ENCODE peak calls at places on chromosomes 12 and 14, in five cellular contexts. Y is CD8-positive, alpha-beta memory T cell; M is IMR-90; U is GM12878; L is lung. I is an unnamed sample.

GRCh38 chr12:34204830-34205285 is 182.6 kb downstream of the ALG10 start:
- DNase-seq in M (no peak), L (no peak), U (no peak), Y (no peak), I (no peak)

GRCh38 chr14:96167224-96168148 is 37.2 kb upstream of the BDKRB2 start:
- DNase-seq in Y (no peak), U (no peak), M (peak), L (no peak), I (peak)

GRCh38 chr12:116564080-116564479 is 4.9 kb downstream of the MAP1LC3B2 start:
- DNase-seq in U (no peak), M (no peak), L (no peak), Y (no peak), I (no peak)

GRCh38 chr12:106251636-106252035 is 3.8 kb upstream of the CKAP4 start:
- DNase-seq in M (peak), U (no peak), L (no peak), Y (no peak), I (peak)

GRCh38 chr12:86389949-86390348 is 133.8 kb upstream of the MGAT4C start:
- DNase-seq in U (no peak), L (no peak), M (peak), Y (no peak), I (peak)

GRCh38 chr12:95529693-95530225 is 21.5 kb downstream of the USP44 start:
- DNase-seq in M (no peak), Y (no peak), U (no peak), L (no peak), I (no peak)

GRCh38 chr12:18296909-18297280 is 35.6 kb downstream of the PIK3C2G start:
- DNase-seq in U (no peak), Y (no peak), M (no peak), L (no peak), I (no peak)

GRCh38 chr14:58805605-58806358 is 168.0 kb downstream of the DACT1 start:
- DNase-seq in U (no peak), L (no peak), M (peak), Y (no peak), I (peak)

GRCh38 chr12:89059721-89060120 is 292.6 kb downstream of the DUSP6 start:
- DNase-seq in Y (no peak), U (no peak), L (no peak), M (no peak), I (no peak)

GRCh38 chr14:22646570-22647254 is 2.6 kb upstream of the OR6J1 start:
- DNase-seq in U (no peak), M (peak), Y (no peak), L (no peak), I (peak)

GRCh38 chr14:68685419-68686211 is 107.3 kb downstream of the ZFP36L1 start:
- DNase-seq in L (no peak), Y (peak), U (peak), M (peak), I (peak)

GRCh38 chr12:116060765-116061164 is 216.7 kb downstream of the MED13L start:
- DNase-seq in L (no peak), M (peak), Y (peak), U (peak), I (no peak)

GRCh38 chr14:77372304-77372841 is 4.5 kb downstream of the TMED8 start:
- DNase-seq in L (no peak), U (peak), M (peak), Y (no peak), I (peak)

GRCh38 chr12:70608184-70608583 is 29.0 kb downstream of the PTPRB start:
- DNase-seq in Y (no peak), L (no peak), U (no peak), M (no peak), I (no peak)

GRCh38 chr14:92397140-92397815 is 74.3 kb downstream of the SLC24A4 start:
- DNase-seq in L (no peak), M (peak), U (no peak), Y (no peak), I (peak)

GRCh38 chr12:107662431-107662830 is 23.2 kb upstream of the PWP1 start:
- DNase-seq in L (no peak), U (no peak), M (no peak), Y (no peak), I (no peak)

GRCh38 chr14:77040995-77041744 is 12.7 kb upstream of the IRF2BPL start:
- DNase-seq in Y (peak), L (no peak), M (no peak), U (no peak), I (peak)

GRCh38 chr14:68486033-68486732 is 306.7 kb downstream of the ZFP36L1 start:
- DNase-seq in M (no peak), U (no peak), L (no peak), Y (no peak), I (no peak)

GRCh38 chr12:46124848-46125619 is 134.7 kb upstream of the SCAF11 start:
- DNase-seq in U (no peak), Y (peak), M (peak), L (peak), I (peak)

GRCh38 chr14:61452452-61452851 is 131.1 kb downstream of the PRKCH start:
- DNase-seq in M (no peak), U (no peak), Y (peak), L (no peak), I (no peak)

GRCh38 chr14:92582706-92583452 is 69.3 kb downstream of the RIN3 start:
- DNase-seq in M (no peak), U (peak), L (no peak), Y (peak), I (no peak)

GRCh38 chr12:106954462-106955376 is 988 bp upstream of the TMEM263 start:
- DNase-seq in U (no peak), Y (no peak), M (peak), L (no peak), I (no peak)

GRCh38 chr14:93974833-93975232 is 1.5 kb downstream of the ASB2 start:
- DNase-seq in Y (no peak), U (no peak), M (no peak), L (no peak), I (no peak)

GRCh38 chr14:22699801-22700564 is 55.8 kb upstream of the OR6J1 start:
- DNase-seq in Y (no peak), M (no peak), U (no peak), L (no peak), I (peak)

GRCh38 chr12:44532940-44533339 is 343.2 kb downstream of the NELL2 start:
- DNase-seq in L (no peak), Y (no peak), U (no peak), M (no peak), I (no peak)

GRCh38 chr12:87670448-87670847 is 358.8 kb downstream of the C12orf50 start:
- DNase-seq in M (no peak), U (no peak), Y (no peak), L (no peak), I (no peak)

GRCh38 chr14:24171422-24172260 is at the start of gene REC8:
- DNase-seq in M (no peak), L (peak), U (peak), Y (peak), I (no peak)

GRCh38 chr14:33848706-33849454 is 102.0 kb downstream of the EGLN3 start:
- DNase-seq in M (peak), Y (no peak), U (no peak), L (peak), I (peak)

GRCh38 chr12:91819132-91819447 is 326.6 kb downstream of the BTG1 start:
- DNase-seq in M (no peak), U (no peak), L (no peak), Y (no peak), I (no peak)

GRCh38 chr12:110258466-110258865 is 22.6 kb upstream of the ATP2A2 start:
- DNase-seq in U (no peak), Y (no peak), M (no peak), L (no peak), I (no peak)

GRCh38 chr14:49769581-49770211 is 1.7 kb downstream of the KLHDC2 start:
- DNase-seq in Y (no peak), M (no peak), U (no peak), L (no peak), I (no peak)

GRCh38 chr14:58914271-58914855 is 274.1 kb upstream of the DAAM1 start:
- DNase-seq in L (no peak), Y (no peak), U (no peak), M (no peak), I (no peak)

GRCh38 chr14:31243860-31244259 is 36.3 kb upstream of the HECTD1 start:
- DNase-seq in M (no peak), L (peak), U (no peak), Y (no peak), I (peak)

GRCh38 chr12:13033266-13033875 is 10.8 kb upstream of the FAM234B start:
- DNase-seq in U (no peak), M (peak), Y (no peak), L (no peak), I (no peak)

GRCh38 chr12:71439613-71440392 is at the start of gene LGR5:
- DNase-seq in M (peak), U (no peak), Y (no peak), L (no peak), I (peak)

GRCh38 chr14:85530626-85531025 is 682 bp downstream of the FLRT2 start:
- DNase-seq in M (no peak), U (no peak), Y (no peak), L (no peak), I (no peak)
- H3K27ac ChIP-seq in M (peak), U (no peak), Y (no peak), L (no peak), I (no peak)

GRCh38 chr12:124557518-124558223 is 9.7 kb downstream of the NCOR2 start:
- DNase-seq in U (no peak), L (no peak), M (no peak), Y (no peak), I (no peak)
- H3K27ac ChIP-seq in U (no peak), L (no peak), M (no peak), Y (no peak), I (no peak)

GRCh38 chr14:88562831-88563686 is at the start of gene ZC3H14:
- DNase-seq in L (peak), Y (peak), M (peak), U (peak), I (peak)
- H3K27ac ChIP-seq in L (peak), Y (peak), M (peak), U (peak), I (peak)

GRCh38 chr12:26809611-26810298 is 23.2 kb downstream of the ITPR2 start:
- DNase-seq in Y (no peak), L (no peak), M (no peak), U (no peak), I (no peak)
- H3K27ac ChIP-seq in Y (no peak), L (peak), M (no peak), U (no peak), I (no peak)

GRCh38 chr12:49323524-49324097 is 556 bp downstream of the TROAP start:
- DNase-seq in L (no peak), M (no peak), Y (no peak), U (no peak), I (no peak)
- H3K27ac ChIP-seq in L (no peak), M (peak), Y (peak), U (peak), I (no peak)

DNA sequence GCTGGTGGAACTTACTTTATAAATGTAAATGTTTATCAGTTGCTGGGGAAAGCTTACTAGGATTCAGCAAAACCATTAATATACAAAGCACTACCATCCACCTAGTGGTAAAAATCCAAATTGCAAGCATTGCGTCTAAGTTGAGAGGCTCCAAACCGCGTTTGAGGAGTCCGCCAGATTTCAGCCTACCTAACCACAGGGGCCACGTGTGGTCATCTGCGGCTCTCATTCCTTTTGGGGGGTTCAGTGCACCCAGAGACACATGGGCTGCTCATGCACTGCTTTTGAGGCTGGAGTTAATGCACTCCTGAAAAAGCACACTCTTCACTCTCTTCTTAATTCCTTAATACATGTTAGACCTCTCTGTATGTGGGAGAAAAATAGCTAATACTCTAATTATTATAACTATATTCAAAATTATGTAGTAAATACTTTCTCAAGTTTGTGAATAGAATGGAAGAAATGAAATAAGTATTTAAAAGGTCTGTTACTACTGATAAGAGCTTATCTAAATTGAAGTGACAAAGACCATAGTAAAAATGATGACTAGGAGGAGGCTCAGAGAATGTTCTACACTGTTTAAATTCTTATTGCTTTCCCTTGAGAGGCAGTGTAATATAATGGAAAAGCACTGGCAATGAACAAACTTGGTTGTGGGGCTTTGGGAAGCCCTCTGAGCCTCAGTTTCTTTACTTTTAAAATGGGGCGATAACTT is 41.4 kb upstream of the MANSC4 start:
- DNase-seq in Y (peak), U (peak), M (peak), L (no peak), I (peak)
- H3K27ac ChIP-seq in Y (no peak), U (no peak), M (no peak), L (no peak), I (peak)

GRCh38 chr14:85316701-85317100 is 213.2 kb upstream of the FLRT2 start:
- DNase-seq in Y (no peak), M (peak), U (no peak), L (no peak), I (no peak)
- H3K27ac ChIP-seq in Y (no peak), M (no peak), U (no peak), L (no peak), I (no peak)

GRCh38 chr14:88998027-88998426 is 173.6 kb downstream of the TTC8 start:
- DNase-seq in Y (no peak), U (no peak), L (no peak), M (no peak), I (no peak)

GRCh38 chr14:88992011-88992410 is 167.6 kb downstream of the TTC8 start:
- DNase-seq in L (no peak), Y (no peak), M (no peak), U (no peak), I (no peak)

GRCh38 chr14:88999137-88999536 is 174.7 kb downstream of the TTC8 start:
- DNase-seq in M (no peak), U (no peak), L (no peak), Y (no peak), I (no peak)

GRCh38 chr14:88993946-88994345 is 169.5 kb downstream of the TTC8 start:
- DNase-seq in M (peak), Y (no peak), L (no peak), U (no peak), I (peak)

DNA sequence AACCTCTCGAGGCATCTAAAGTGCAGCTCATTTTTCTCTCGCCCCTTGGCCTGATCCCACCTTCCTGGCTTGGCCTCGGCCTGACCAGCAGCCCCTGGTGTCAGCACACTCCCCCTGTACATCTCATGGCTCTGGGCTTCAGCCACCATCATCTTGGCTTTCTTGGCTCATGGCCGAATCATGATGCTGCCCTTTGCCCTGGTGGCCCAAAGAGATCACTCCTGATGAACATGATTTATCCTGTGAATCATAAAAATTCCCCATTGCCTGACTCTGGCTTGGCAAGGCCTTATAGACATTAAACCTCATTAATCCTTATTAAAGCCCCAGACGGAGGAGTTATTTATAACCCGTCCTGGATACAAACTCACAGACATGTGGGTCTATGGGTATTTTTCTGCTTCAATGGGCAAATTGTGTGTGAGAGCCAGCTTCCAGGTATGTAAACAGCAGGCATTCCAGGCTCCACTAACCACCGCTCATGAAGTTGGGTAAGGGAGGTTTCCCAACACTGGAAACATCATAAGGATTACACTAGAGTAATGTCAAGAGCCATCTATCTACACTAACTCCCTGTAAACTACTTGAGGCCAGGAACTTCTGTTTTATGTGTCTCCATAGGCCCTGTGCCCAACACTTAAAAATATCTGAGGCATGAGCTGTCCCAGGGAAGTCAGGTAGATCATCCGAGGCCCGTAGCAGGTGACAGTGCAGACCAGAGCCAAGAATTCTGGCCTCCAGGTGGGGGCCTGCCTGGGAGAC is 171.2 kb downstream of the TTC8 start:
- DNase-seq in U (no peak), M (peak), Y (no peak), L (peak), I (peak)
- H3K27ac ChIP-seq in U (no peak), M (peak), Y (no peak), L (no peak), I (peak)